ENCODE peak calls at places on chromosomes 5 and 9, in six cellular contexts. X is neural crest cell, Z is H9, U is AG09309, T is prostate gland, P is GM20000. Q is an unnamed sample.

GRCh38 chr5:22242532-22242931 is 610.6 kb downstream of the CDH12 start:
- DNase-seq in X (no peak), Z (peak), U (no peak), T (no peak), P (no peak), Q (no peak)

GRCh38 chr5:180336234-180337020 is 16.7 kb downstream of the GFPT2 start:
- DNase-seq in X (no peak), Z (no peak), U (no peak), T (no peak), P (no peak), Q (no peak)

GRCh38 chr9:33619666-33620404 is 95.8 kb downstream of the ANKRD18B start:
- DNase-seq in X (no peak), Z (no peak), U (peak), T (no peak), P (no peak), Q (no peak)

GRCh38 chr9:94156549-94157407 is 72.5 kb downstream of the PTPDC1 start:
- DNase-seq in X (no peak), Z (no peak), U (no peak), T (peak), P (no peak), Q (no peak)

GRCh38 chr5:174559141-174559540 is 165.2 kb upstream of the MSX2 start:
- DNase-seq in X (no peak), Z (no peak), U (no peak), T (no peak), P (no peak), Q (no peak)

GRCh38 chr9:111524731-111525055 is 286 bp upstream of the ZNF483 start:
- DNase-seq in X (no peak), Z (no peak), U (no peak), T (no peak), P (no peak), Q (no peak)

GRCh38 chr9:129875687-129876395 is 40.6 kb downstream of the USP20 start:
- DNase-seq in X (no peak), Z (peak), U (no peak), T (no peak), P (no peak), Q (no peak)

GRCh38 chr9:76576344-76576743 is 117.4 kb downstream of the GCNT1 start:
- DNase-seq in X (no peak), Z (no peak), U (peak), T (no peak), P (peak), Q (peak)

GRCh38 chr5:141875795-141876627 is 2.2 kb downstream of the PCDH1 start:
- DNase-seq in X (no peak), Z (peak), U (no peak), T (peak), P (no peak), Q (no peak)

GRCh38 chr9:121809356-121810050 is 158.1 kb downstream of the DAB2IP start:
- DNase-seq in X (no peak), Z (no peak), U (no peak), T (no peak), P (no peak), Q (no peak)

GRCh38 chr5:76332620-76333170 is 70.4 kb upstream of the IQGAP2 start:
- DNase-seq in X (no peak), Z (no peak), U (no peak), T (no peak), P (no peak), Q (no peak)

GRCh38 chr9:104993291-104993963 is 65.5 kb upstream of the ABCA1 start:
- DNase-seq in X (no peak), Z (peak), U (no peak), T (no peak), P (no peak), Q (peak)

GRCh38 chr9:88915916-88916315 is 75.4 kb upstream of the S1PR3 start:
- DNase-seq in X (no peak), Z (no peak), U (no peak), T (no peak), P (no peak), Q (no peak)

GRCh38 chr9:131146186-131146585 is 20.8 kb downstream of the NUP214 start:
- DNase-seq in X (no peak), Z (no peak), U (no peak), T (no peak), P (no peak), Q (no peak)

GRCh38 chr5:1808466-1808865 is 7.3 kb downstream of the NDUFS6 start:
- DNase-seq in X (no peak), Z (no peak), U (no peak), T (no peak), P (no peak), Q (no peak)

GRCh38 chr9:136552117-136552685 is 6.4 kb upstream of the NOTCH1 start:
- DNase-seq in X (no peak), Z (no peak), U (peak), T (no peak), P (peak), Q (no peak)

GRCh38 chr9:112665347-112665746 is 52.6 kb downstream of the INIP start:
- DNase-seq in X (no peak), Z (no peak), U (peak), T (no peak), P (peak), Q (no peak)

GRCh38 chr9:18014556-18014955 is 435.7 kb downstream of the SH3GL2 start:
- DNase-seq in X (no peak), Z (no peak), U (no peak), T (no peak), P (no peak), Q (no peak)

GRCh38 chr5:118675247-118675646 is 313.1 kb downstream of the DTWD2 start:
- DNase-seq in X (no peak), Z (no peak), U (no peak), T (no peak), P (no peak), Q (no peak)

GRCh38 chr5:85388752-85389151 is 1004.1 kb upstream of the EDIL3 start:
- DNase-seq in X (no peak), Z (no peak), U (no peak), T (no peak), P (no peak), Q (no peak)

GRCh38 chr5:80125962-80126480 is 90.9 kb downstream of the THBS4 start:
- DNase-seq in X (no peak), Z (no peak), U (peak), T (no peak), P (peak), Q (peak)

GRCh38 chr5:112232651-112233050 is 186.4 kb downstream of the EPB41L4A start:
- DNase-seq in X (no peak), Z (no peak), U (no peak), T (no peak), P (no peak), Q (no peak)

GRCh38 chr5:112237456-112237855 is 181.6 kb downstream of the EPB41L4A start:
- DNase-seq in X (no peak), Z (no peak), U (no peak), T (no peak), P (no peak), Q (no peak)

GRCh38 chr5:112240011-112240410 is 179.1 kb downstream of the EPB41L4A start:
- DNase-seq in X (no peak), Z (no peak), U (no peak), T (no peak), P (no peak), Q (no peak)

GRCh38 chr5:112234000-112234399 is 185.1 kb downstream of the EPB41L4A start:
- DNase-seq in X (no peak), Z (no peak), U (no peak), T (no peak), P (no peak), Q (no peak)

DNA sequence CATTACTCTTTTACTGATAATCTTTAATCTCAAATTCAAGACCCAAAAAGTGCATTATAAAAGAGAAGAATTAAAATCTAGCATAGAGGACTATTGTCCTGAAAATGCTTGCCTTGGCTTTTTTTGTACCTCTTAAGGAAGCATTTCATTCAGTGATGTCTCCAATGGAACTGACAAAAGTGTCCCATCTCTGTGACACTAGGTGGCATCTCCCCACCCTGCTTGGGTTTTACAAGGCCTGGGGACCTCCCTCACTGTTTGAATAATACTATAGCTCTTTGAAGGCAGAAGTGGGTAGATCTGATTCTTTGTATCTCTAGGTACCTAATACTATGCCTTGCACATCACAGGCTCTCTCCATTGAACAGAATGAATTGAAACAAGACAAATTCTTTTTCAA is 180.6 kb downstream of the EPB41L4A start:
- DNase-seq in X (no peak), Z (no peak), U (no peak), T (no peak), P (peak), Q (peak)
- TF ChIP-seq CTCF in X (no peak), Z (no peak), U (no peak), T (no peak), P (peak), Q (no peak)

DNA sequence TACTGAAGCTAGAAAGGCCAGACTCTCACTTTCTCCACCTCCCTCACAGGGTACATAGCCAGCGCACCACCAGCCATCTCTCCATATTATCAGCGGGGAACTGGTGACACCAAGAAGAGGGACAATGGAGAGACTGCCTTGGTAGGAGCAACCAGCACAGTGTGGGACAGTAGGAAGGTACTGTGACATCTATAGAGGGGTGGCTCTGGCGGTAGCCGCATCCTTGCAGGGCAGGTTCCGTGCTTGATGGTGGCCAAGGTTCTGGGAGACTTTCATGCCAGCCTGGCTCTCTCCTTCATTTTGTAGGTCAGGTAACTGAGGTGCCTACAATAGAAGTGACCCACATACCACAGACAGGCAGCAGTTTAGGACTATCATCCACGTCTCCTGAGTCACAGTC is 65.5 kb upstream of the SMIM23 start:
- DNase-seq in X (no peak), Z (peak), U (no peak), T (no peak), P (no peak), Q (no peak)
- TF ChIP-seq CTCF in X (no peak), Z (no peak), U (no peak), T (no peak), P (no peak), Q (no peak)

DNA sequence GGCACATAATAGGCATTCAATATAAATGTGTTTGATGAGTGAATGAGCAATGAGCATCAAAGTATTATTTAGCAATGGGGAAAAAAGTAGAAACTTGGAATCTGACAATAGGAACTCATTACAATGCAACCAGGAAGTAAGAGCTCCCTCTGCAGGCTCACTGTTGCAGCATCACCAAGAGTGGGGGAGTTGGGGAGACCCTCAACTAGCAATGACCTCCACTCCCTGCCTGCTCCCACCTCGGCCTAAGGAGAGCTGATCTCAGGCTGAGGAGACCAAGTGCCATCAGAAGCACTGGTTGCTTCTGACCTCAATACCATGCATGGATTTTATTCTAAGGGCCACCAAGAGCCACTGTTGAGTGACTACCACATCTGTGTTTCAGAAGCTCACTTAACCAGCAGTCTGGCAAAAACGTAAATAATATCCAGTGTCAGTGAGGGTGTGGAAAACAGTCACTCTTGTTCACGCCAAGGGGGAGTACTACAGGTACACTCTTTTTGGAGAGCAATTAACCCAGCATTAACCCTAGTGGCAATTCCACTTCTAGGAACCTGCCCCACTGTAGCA is 8.0 kb downstream of the VDAC1 start:
- DNase-seq in X (no peak), Z (peak), U (no peak), T (no peak), P (no peak), Q (no peak)
- TF ChIP-seq CTCF in X (peak), Z (peak), U (peak), T (no peak), P (peak), Q (peak)

DNA sequence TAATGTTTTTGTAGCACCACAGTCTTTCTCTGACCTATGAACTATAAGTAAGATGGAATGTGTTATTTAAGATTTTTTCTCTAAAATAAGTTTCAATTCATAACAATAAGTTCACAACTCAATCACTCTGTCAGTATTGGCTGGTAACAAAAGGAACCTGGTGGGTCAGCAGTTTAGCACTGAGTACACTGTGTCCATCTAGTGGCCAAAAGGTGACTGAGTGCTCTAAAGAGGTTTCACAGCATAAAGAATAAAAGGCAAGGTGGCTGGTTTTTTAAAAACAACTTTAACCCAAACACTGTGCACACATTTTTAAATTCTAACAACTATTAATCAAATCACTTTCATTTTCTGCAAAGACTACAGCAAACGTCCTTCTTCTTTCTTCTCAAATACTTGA is 443.3 kb downstream of the PDE4D start:
- DNase-seq in X (no peak), Z (no peak), U (no peak), T (no peak), P (no peak), Q (no peak)
- TF ChIP-seq CTCF in X (peak), Z (peak), U (peak), T (no peak), P (no peak), Q (no peak)

Q was measured in activated CD8-positive, alpha-beta T cell treated with anti-CD3 and anti-CD28 coated beads for 36 hours.